ENCODE peak calls at places on chromosome 22, in eight cellular contexts. E is psoas muscle; B is upper lobe of right lung; I is cardiac muscle cell; S is CD8-positive, alpha-beta memory T cell; J is IMR-90; A is sigmoid colon; U is effector memory CD4-positive, alpha-beta T cell. V is an unnamed sample.

GRCh38 chr22:25845985-25846745 is 104.2 kb downstream of the MYO18B start:
- DNase-seq in E (no peak), S (no peak), A (no peak), B (no peak), U (no peak), J (no peak), I (no peak), V (no peak)

GRCh38 chr22:48704335-48704734 is 1123.3 kb downstream of the BRD1 start:
- DNase-seq in A (peak; percentile 47), U (no peak), J (no peak), E (no peak), S (no peak), B (peak; percentile 40), I (no peak), V (no peak)

GRCh38 chr22:44536411-44536810 is 38.4 kb upstream of the RTL6 start:
- DNase-seq in A (no peak), U (no peak), S (no peak), I (no peak), J (no peak), E (no peak), B (no peak), V (peak; percentile 66)

GRCh38 chr22:33975841-33976240 is 55.6 kb upstream of the LARGE1 start:
- DNase-seq in I (no peak), A (no peak), E (no peak), B (no peak), U (no peak), S (no peak), J (no peak), V (no peak)

GRCh38 chr22:24871611-24872205 is 65.7 kb downstream of the SGSM1 start:
- DNase-seq in U (no peak), J (no peak), I (no peak), B (no peak), S (no peak), E (no peak), A (no peak), V (no peak)

GRCh38 chr22:25563757-25564319 is 637 bp upstream of the GRK3 start:
- DNase-seq in S (no peak), U (no peak), J (peak; percentile 6), B (no peak), E (no peak), A (peak; percentile 67), I (no peak), V (peak; percentile 48)

GRCh38 chr22:38572065-38572464 is 2.1 kb upstream of the DMC1 start:
- DNase-seq in J (peak; percentile 62), S (peak; percentile 28), I (peak; percentile 67), E (no peak), U (no peak), A (no peak), B (no peak), V (no peak)

GRCh38 chr22:42692239-42693054 is 28.2 kb downstream of the A4GALT start:
- DNase-seq in S (no peak), J (no peak), E (no peak), I (no peak), A (no peak), U (no peak), B (no peak), V (no peak)

GRCh38 chr22:47836957-47837356 is 1074.5 kb downstream of the TBC1D22A start:
- DNase-seq in J (no peak), E (no peak), S (no peak), I (no peak), A (no peak), U (no peak), B (no peak), V (no peak)

GRCh38 chr22:48711669-48712068 is 1116.0 kb downstream of the BRD1 start:
- DNase-seq in I (no peak), S (no peak), J (no peak), E (no peak), A (peak; percentile 32), U (no peak), B (peak; percentile 46), V (no peak)

GRCh38 chr22:44712962-44713361 is 11.0 kb downstream of the PRR5 start:
- DNase-seq in A (no peak), S (no peak), U (no peak), E (no peak), J (no peak), I (no peak), B (no peak), V (no peak)

GRCh38 chr22:29073618-29074275 is 912 bp downstream of the KREMEN1 start:
- DNase-seq in A (no peak), U (no peak), B (peak; percentile 80), E (peak; percentile 43), J (no peak), I (peak; percentile 65), S (peak; percentile 7), V (peak; percentile 71)

GRCh38 chr22:36197065-36197440 is 4.6 kb downstream of the APOL4 start:
- DNase-seq in A (peak; percentile 83), E (peak; percentile 64), B (no peak), J (peak; percentile 70), U (no peak), I (peak; percentile 58), S (no peak), V (no peak)

GRCh38 chr22:21972293-21972779 is 10.3 kb downstream of the TOP3B start:
- DNase-seq in A (no peak), B (no peak), I (peak; percentile 49), S (peak; percentile 44), U (no peak), J (peak; percentile 23), E (peak; percentile 47), V (no peak)

GRCh38 chr22:36184433-36185035 is 17.1 kb downstream of the APOL4 start:
- DNase-seq in E (no peak), B (no peak), U (no peak), A (no peak), I (no peak), J (no peak), S (no peak), V (no peak)

GRCh38 chr22:42399315-42400271 is 32.6 kb downstream of the NFAM1 start:
- DNase-seq in U (no peak), S (no peak), J (no peak), I (peak; percentile 92), A (no peak), E (no peak), B (peak; percentile 71), V (no peak)

GRCh38 chr22:34587357-34588356 is 478.3 kb upstream of the ISX start:
- DNase-seq in E (no peak), B (no peak), J (no peak), S (no peak), A (no peak), U (no peak), I (peak; percentile 28), V (no peak)

GRCh38 chr22:34696557-34696956 is 369.4 kb upstream of the ISX start:
- DNase-seq in E (no peak), U (no peak), I (peak; percentile 80), B (no peak), J (no peak), S (no peak), A (no peak), V (no peak)

GRCh38 chr22:41910599-41911291 is 4.1 kb downstream of the SHISA8 start:
- DNase-seq in S (peak; percentile 40), E (no peak), B (no peak), A (no peak), I (no peak), U (no peak), J (no peak), V (peak; percentile 71)

GRCh38 chr22:20783844-20784723 is 10.2 kb downstream of the SERPIND1 start:
- DNase-seq in I (peak; percentile 61), U (no peak), B (no peak), A (no peak), S (peak; percentile 26), J (peak; percentile 74), E (no peak), V (peak; percentile 72)

GRCh38 chr22:29342577-29343312 is 27.2 kb upstream of the RASL10A start:
- DNase-seq in B (no peak), U (no peak), I (peak; percentile 64), J (no peak), S (no peak), E (no peak), A (no peak), V (no peak)

GRCh38 chr22:41021655-41022454 is 70.5 kb upstream of the EP300 start:
- DNase-seq in A (peak; percentile 88), I (peak; percentile 77), U (peak; percentile 6), B (peak; percentile 93), J (peak; percentile 16), S (peak; percentile 58), E (peak; percentile 83), V (peak; percentile 74)

GRCh38 chr22:38570841-38571364 is 920 bp upstream of the DMC1 start:
- DNase-seq in U (no peak), S (peak; percentile 47), A (peak; percentile 77), J (peak; percentile 17), B (no peak), E (peak; percentile 22), I (peak; percentile 62), V (peak; percentile 33)

GRCh38 chr22:42964994-42965699 is 49.8 kb downstream of the PACSIN2 start:
- DNase-seq in A (no peak), E (no peak), I (no peak), U (no peak), B (no peak), S (no peak), J (peak; percentile 45), V (no peak)

GRCh38 chr22:30441088-30441487 is 15.5 kb downstream of the MTFP1 start:
- DNase-seq in E (no peak), U (no peak), A (no peak), J (no peak), S (no peak), I (no peak), B (no peak), V (no peak)
- H3K4me1 ChIP-seq in E (no peaks in the 10 kb centered on the region), U (peaks cover 4% of the 10 kb centered on the region), A (no peaks in the 10 kb centered on the region), J (peaks cover 5% of the 10 kb centered on the region), S (peaks cover 17% of the 10 kb centered on the region), I (no peaks in the 10 kb centered on the region), B (no peaks in the 10 kb centered on the region), V (peaks cover 9% of the 10 kb centered on the region)

DNA sequence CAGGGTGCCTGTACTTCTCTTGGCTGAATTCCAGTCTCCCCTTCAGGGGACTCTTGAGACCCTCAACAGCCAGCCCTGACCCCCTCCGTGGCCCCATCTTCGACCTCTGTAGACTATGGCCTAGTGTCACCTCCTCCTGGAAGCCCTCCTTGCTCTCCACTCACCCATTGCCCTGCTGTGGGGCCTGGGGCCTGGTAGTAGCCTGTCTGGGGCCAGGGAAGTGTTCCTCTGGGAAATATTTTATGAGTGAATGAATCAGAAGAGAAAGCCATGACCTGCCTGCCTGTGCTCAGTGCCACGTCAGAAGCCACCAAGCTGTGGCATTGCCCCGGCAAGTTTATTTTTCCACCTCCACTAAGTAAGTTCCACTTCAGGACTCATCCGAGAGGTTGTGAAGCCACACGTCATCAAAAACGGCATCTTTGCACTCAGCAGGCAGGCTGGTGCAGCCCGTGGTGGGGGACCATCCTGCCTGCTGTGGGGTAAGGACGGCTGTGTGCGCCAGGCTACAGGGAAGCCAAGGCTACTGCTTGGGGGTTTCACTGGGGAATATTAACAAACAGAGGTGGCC is 59.6 kb upstream of the PPARA start:
- DNase-seq in A (peak; percentile 74), B (peak; percentile 55), J (peak; percentile 24), S (no peak), U (no peak), E (peak; percentile 37), I (no peak), V (peak; percentile 81)
- H3K36me3 ChIP-seq in A (no peaks in the 10 kb centered on the region), B (peaks cover 64% of the 10 kb centered on the region), J (peaks cover 54% of the 10 kb centered on the region), S (no peaks in the 10 kb centered on the region), U (peaks cover 4% of the 10 kb centered on the region), E (peaks cover 16% of the 10 kb centered on the region), I (no peaks in the 10 kb centered on the region), V (peaks cover 46% of the 10 kb centered on the region)

GRCh38 chr22:50199251-50199721 is 1.5 kb upstream of the SELENOO start:
- DNase-seq in I (no peak), E (no peak), B (no peak), U (no peak), S (no peak), J (no peak), A (no peak), V (no peak)
- H3K4me3 ChIP-seq in I (no peak overlapping the region), E (peak overlapping the region; percentile 91), B (no peak overlapping the region), U (no peak overlapping the region), S (no peak overlapping the region), J (no peak overlapping the region), A (no peak overlapping the region), V (no peak overlapping the region)

GRCh38 chr22:46598224-46598623 is 22.0 kb upstream of the GRAMD4 start:
- DNase-seq in J (no peak), S (no peak), I (no peak), E (no peak), A (no peak), B (no peak), U (no peak), V (no peak)
- H3K4me1 ChIP-seq in J (peaks cover 2% of the 10 kb centered on the region), S (peaks cover 3% of the 10 kb centered on the region), I (peaks cover 20% of the 10 kb centered on the region), E (peaks cover 29% of the 10 kb centered on the region), A (peaks cover 5% of the 10 kb centered on the region), B (peaks cover 33% of the 10 kb centered on the region), U (no peaks in the 10 kb centered on the region), V (peaks cover 40% of the 10 kb centered on the region)